ENCODE peak calls at places on chromosomes 13 and 19, in ten cellular contexts. One of them, this sample, is unnamed.

GRCh38 chr13:98486412-98486811 is 90.5 kb downstream of the STK24 start:
- DNase-seq in ELR: no peak
- DNase-seq in mucosa of descending colon: no peak
- DNase-seq in T-helper 1 cell: no peak
- DNase-seq in glutamatergic neuron: no peak
- DNase-seq in stimulated activated CD4-positive, alpha-beta T cell treated with anti-CD3 and anti-CD28 coated beads, Interleukin-15, amount 100 ng/mL, for 1 hour: no peak
- DNase-seq in transverse colon: no peak
- DNase-seq in body of pancreas: no peak
- DNase-seq in activated CD4-positive, alpha-beta T cell treated with anti-CD3 and anti-CD28 coated beads, Interleukin-2, amount 50 U/mL, for 24 hours: no peak
- DNase-seq in H9: no peak
- DNase-seq in this sample: no peak

GRCh38 chr13:27375686-27376326 is 48.6 kb upstream of the GTF3A start:
- DNase-seq in body of pancreas: peak; percentile 87
- DNase-seq in stimulated activated CD4-positive, alpha-beta T cell treated with anti-CD3 and anti-CD28 coated beads, Interleukin-15, amount 100 ng/mL, for 1 hour: peak; percentile 31
- DNase-seq in H9: peak; percentile 80
- DNase-seq in mucosa of descending colon: peak; percentile 84
- DNase-seq in ELR: peak; percentile 73
- DNase-seq in transverse colon: peak; percentile 72
- DNase-seq in activated CD4-positive, alpha-beta T cell treated with anti-CD3 and anti-CD28 coated beads, Interleukin-2, amount 50 U/mL, for 24 hours: no peak
- DNase-seq in glutamatergic neuron: peak; percentile 83
- DNase-seq in T-helper 1 cell: peak; percentile 31
- DNase-seq in this sample: peak; percentile 58

GRCh38 chr13:22187329-22187728 is 516.5 kb downstream of the FGF9 start:
- DNase-seq in activated CD4-positive, alpha-beta T cell treated with anti-CD3 and anti-CD28 coated beads, Interleukin-2, amount 50 U/mL, for 24 hours: no peak
- DNase-seq in body of pancreas: no peak
- DNase-seq in mucosa of descending colon: no peak
- DNase-seq in H9: no peak
- DNase-seq in glutamatergic neuron: no peak
- DNase-seq in T-helper 1 cell: no peak
- DNase-seq in ELR: no peak
- DNase-seq in stimulated activated CD4-positive, alpha-beta T cell treated with anti-CD3 and anti-CD28 coated beads, Interleukin-15, amount 100 ng/mL, for 1 hour: no peak
- DNase-seq in transverse colon: no peak
- DNase-seq in this sample: no peak

GRCh38 chr13:111076156-111077013 is 38.7 kb upstream of the ARHGEF7 start:
- DNase-seq in mucosa of descending colon: no peak
- DNase-seq in stimulated activated CD4-positive, alpha-beta T cell treated with anti-CD3 and anti-CD28 coated beads, Interleukin-15, amount 100 ng/mL, for 1 hour: no peak
- DNase-seq in transverse colon: no peak
- DNase-seq in T-helper 1 cell: no peak
- DNase-seq in H9: no peak
- DNase-seq in activated CD4-positive, alpha-beta T cell treated with anti-CD3 and anti-CD28 coated beads, Interleukin-2, amount 50 U/mL, for 24 hours: no peak
- DNase-seq in ELR: no peak
- DNase-seq in glutamatergic neuron: no peak
- DNase-seq in body of pancreas: no peak
- DNase-seq in this sample: no peak

GRCh38 chr13:102400619-102401125 is 1.2 kb downstream of the FGF14 start:
- DNase-seq in activated CD4-positive, alpha-beta T cell treated with anti-CD3 and anti-CD28 coated beads, Interleukin-2, amount 50 U/mL, for 24 hours: no peak
- DNase-seq in H9: peak; percentile 37
- DNase-seq in body of pancreas: peak; percentile 45
- DNase-seq in mucosa of descending colon: no peak
- DNase-seq in transverse colon: no peak
- DNase-seq in stimulated activated CD4-positive, alpha-beta T cell treated with anti-CD3 and anti-CD28 coated beads, Interleukin-15, amount 100 ng/mL, for 1 hour: no peak
- DNase-seq in glutamatergic neuron: peak; percentile 50
- DNase-seq in ELR: no peak
- DNase-seq in T-helper 1 cell: no peak
- DNase-seq in this sample: no peak

GRCh38 chr13:23871616-23872220 is 17.5 kb downstream of the MIPEP start:
- DNase-seq in stimulated activated CD4-positive, alpha-beta T cell treated with anti-CD3 and anti-CD28 coated beads, Interleukin-15, amount 100 ng/mL, for 1 hour: no peak
- DNase-seq in body of pancreas: no peak
- DNase-seq in activated CD4-positive, alpha-beta T cell treated with anti-CD3 and anti-CD28 coated beads, Interleukin-2, amount 50 U/mL, for 24 hours: no peak
- DNase-seq in T-helper 1 cell: no peak
- DNase-seq in transverse colon: no peak
- DNase-seq in ELR: peak; percentile 66
- DNase-seq in mucosa of descending colon: no peak
- DNase-seq in H9: no peak
- DNase-seq in glutamatergic neuron: no peak
- DNase-seq in this sample: peak; percentile 46

GRCh38 chr19:51687791-51688664 is 5.1 kb upstream of the SPACA6 start:
- DNase-seq in stimulated activated CD4-positive, alpha-beta T cell treated with anti-CD3 and anti-CD28 coated beads, Interleukin-15, amount 100 ng/mL, for 1 hour: no peak
- DNase-seq in activated CD4-positive, alpha-beta T cell treated with anti-CD3 and anti-CD28 coated beads, Interleukin-2, amount 50 U/mL, for 24 hours: no peak
- DNase-seq in transverse colon: peak; percentile 48
- DNase-seq in T-helper 1 cell: no peak
- DNase-seq in H9: peak; percentile 80
- DNase-seq in glutamatergic neuron: peak; percentile 74
- DNase-seq in body of pancreas: peak; percentile 32
- DNase-seq in ELR: peak; percentile 81
- DNase-seq in mucosa of descending colon: peak; percentile 25
- DNase-seq in this sample: peak; percentile 93

GRCh38 chr19:37874784-37875183 is 31.6 kb downstream of the WDR87 start:
- DNase-seq in T-helper 1 cell: no peak
- DNase-seq in glutamatergic neuron: no peak
- DNase-seq in activated CD4-positive, alpha-beta T cell treated with anti-CD3 and anti-CD28 coated beads, Interleukin-2, amount 50 U/mL, for 24 hours: no peak
- DNase-seq in stimulated activated CD4-positive, alpha-beta T cell treated with anti-CD3 and anti-CD28 coated beads, Interleukin-15, amount 100 ng/mL, for 1 hour: no peak
- DNase-seq in H9: no peak
- DNase-seq in mucosa of descending colon: no peak
- DNase-seq in transverse colon: no peak
- DNase-seq in ELR: no peak
- DNase-seq in body of pancreas: no peak
- DNase-seq in this sample: no peak

GRCh38 chr13:29925457-29925856 is 75.0 kb upstream of the UBL3 start:
- DNase-seq in T-helper 1 cell: no peak
- DNase-seq in mucosa of descending colon: peak; percentile 84
- DNase-seq in glutamatergic neuron: no peak
- DNase-seq in transverse colon: peak; percentile 70
- DNase-seq in stimulated activated CD4-positive, alpha-beta T cell treated with anti-CD3 and anti-CD28 coated beads, Interleukin-15, amount 100 ng/mL, for 1 hour: no peak
- DNase-seq in H9: no peak
- DNase-seq in ELR: peak; percentile 55
- DNase-seq in activated CD4-positive, alpha-beta T cell treated with anti-CD3 and anti-CD28 coated beads, Interleukin-2, amount 50 U/mL, for 24 hours: no peak
- DNase-seq in body of pancreas: peak; percentile 94
- DNase-seq in this sample: peak; percentile 79

GRCh38 chr19:4010808-4011110 is 3.2 kb downstream of the PIAS4 start:
- DNase-seq in activated CD4-positive, alpha-beta T cell treated with anti-CD3 and anti-CD28 coated beads, Interleukin-2, amount 50 U/mL, for 24 hours: no peak
- DNase-seq in transverse colon: no peak
- DNase-seq in stimulated activated CD4-positive, alpha-beta T cell treated with anti-CD3 and anti-CD28 coated beads, Interleukin-15, amount 100 ng/mL, for 1 hour: no peak
- DNase-seq in ELR: no peak
- DNase-seq in glutamatergic neuron: no peak
- DNase-seq in mucosa of descending colon: no peak
- DNase-seq in T-helper 1 cell: no peak
- DNase-seq in body of pancreas: no peak
- DNase-seq in H9: no peak
- DNase-seq in this sample: no peak

GRCh38 chr13:44396963-44397580 is 23.4 kb downstream of the SERP2 start:
- DNase-seq in body of pancreas: no peak
- DNase-seq in T-helper 1 cell: no peak
- DNase-seq in activated CD4-positive, alpha-beta T cell treated with anti-CD3 and anti-CD28 coated beads, Interleukin-2, amount 50 U/mL, for 24 hours: no peak
- DNase-seq in transverse colon: no peak
- DNase-seq in glutamatergic neuron: no peak
- DNase-seq in H9: no peak
- DNase-seq in stimulated activated CD4-positive, alpha-beta T cell treated with anti-CD3 and anti-CD28 coated beads, Interleukin-15, amount 100 ng/mL, for 1 hour: no peak
- DNase-seq in ELR: no peak
- DNase-seq in mucosa of descending colon: no peak
- DNase-seq in this sample: peak; percentile 76

GRCh38 chr19:33499248-33499647 is 22.3 kb downstream of the PEPD start:
- DNase-seq in glutamatergic neuron: no peak
- DNase-seq in ELR: no peak
- DNase-seq in body of pancreas: no peak
- DNase-seq in T-helper 1 cell: no peak
- DNase-seq in activated CD4-positive, alpha-beta T cell treated with anti-CD3 and anti-CD28 coated beads, Interleukin-2, amount 50 U/mL, for 24 hours: no peak
- DNase-seq in stimulated activated CD4-positive, alpha-beta T cell treated with anti-CD3 and anti-CD28 coated beads, Interleukin-15, amount 100 ng/mL, for 1 hour: no peak
- DNase-seq in H9: no peak
- DNase-seq in transverse colon: no peak
- DNase-seq in mucosa of descending colon: no peak
- DNase-seq in this sample: no peak

GRCh38 chr13:20715340-20715732 is 11.8 kb downstream of the IL17D start:
- DNase-seq in body of pancreas: no peak
- DNase-seq in ELR: no peak
- DNase-seq in stimulated activated CD4-positive, alpha-beta T cell treated with anti-CD3 and anti-CD28 coated beads, Interleukin-15, amount 100 ng/mL, for 1 hour: no peak
- DNase-seq in H9: no peak
- DNase-seq in T-helper 1 cell: no peak
- DNase-seq in mucosa of descending colon: no peak
- DNase-seq in glutamatergic neuron: no peak
- DNase-seq in transverse colon: no peak
- DNase-seq in activated CD4-positive, alpha-beta T cell treated with anti-CD3 and anti-CD28 coated beads, Interleukin-2, amount 50 U/mL, for 24 hours: no peak
- DNase-seq in this sample: no peak

GRCh38 chr19:44741841-44742352 is 6.6 kb upstream of the BCL3 start:
- DNase-seq in mucosa of descending colon: peak; percentile 98
- DNase-seq in T-helper 1 cell: peak; percentile 33
- DNase-seq in stimulated activated CD4-positive, alpha-beta T cell treated with anti-CD3 and anti-CD28 coated beads, Interleukin-15, amount 100 ng/mL, for 1 hour: no peak
- DNase-seq in glutamatergic neuron: no peak
- DNase-seq in activated CD4-positive, alpha-beta T cell treated with anti-CD3 and anti-CD28 coated beads, Interleukin-2, amount 50 U/mL, for 24 hours: no peak
- DNase-seq in ELR: peak; percentile 99
- DNase-seq in H9: peak; percentile 59
- DNase-seq in transverse colon: peak; percentile 97
- DNase-seq in body of pancreas: peak; percentile 100
- DNase-seq in this sample: peak; percentile 100

GRCh38 chr19:35673121-35673804 is 6.9 kb downstream of the UPK1A start:
- DNase-seq in mucosa of descending colon: peak; percentile 16
- DNase-seq in H9: peak; percentile 83
- DNase-seq in body of pancreas: peak; percentile 31
- DNase-seq in transverse colon: peak; percentile 35
- DNase-seq in stimulated activated CD4-positive, alpha-beta T cell treated with anti-CD3 and anti-CD28 coated beads, Interleukin-15, amount 100 ng/mL, for 1 hour: peak; percentile 21
- DNase-seq in T-helper 1 cell: peak; percentile 74
- DNase-seq in activated CD4-positive, alpha-beta T cell treated with anti-CD3 and anti-CD28 coated beads, Interleukin-2, amount 50 U/mL, for 24 hours: peak; percentile 21
- DNase-seq in glutamatergic neuron: peak; percentile 37
- DNase-seq in ELR: peak; percentile 89
- DNase-seq in this sample: peak; percentile 94

GRCh38 chr19:41945135-41945766 is 13.9 kb downstream of the RABAC1 start:
- DNase-seq in glutamatergic neuron: no peak
- DNase-seq in activated CD4-positive, alpha-beta T cell treated with anti-CD3 and anti-CD28 coated beads, Interleukin-2, amount 50 U/mL, for 24 hours: peak; percentile 55
- DNase-seq in stimulated activated CD4-positive, alpha-beta T cell treated with anti-CD3 and anti-CD28 coated beads, Interleukin-15, amount 100 ng/mL, for 1 hour: peak; percentile 61
- DNase-seq in transverse colon: peak; percentile 83
- DNase-seq in mucosa of descending colon: peak; percentile 72
- DNase-seq in T-helper 1 cell: peak; percentile 73
- DNase-seq in body of pancreas: peak; percentile 27
- DNase-seq in H9: no peak
- DNase-seq in ELR: no peak
- DNase-seq in this sample: no peak

GRCh38 chr19:41705393-41706174 is 2.8 kb upstream of the CEACAM5 start:
- DNase-seq in transverse colon: peak; percentile 55
- DNase-seq in ELR: peak; percentile 23
- DNase-seq in stimulated activated CD4-positive, alpha-beta T cell treated with anti-CD3 and anti-CD28 coated beads, Interleukin-15, amount 100 ng/mL, for 1 hour: no peak
- DNase-seq in H9: peak; percentile 67
- DNase-seq in mucosa of descending colon: peak; percentile 77
- DNase-seq in T-helper 1 cell: no peak
- DNase-seq in activated CD4-positive, alpha-beta T cell treated with anti-CD3 and anti-CD28 coated beads, Interleukin-2, amount 50 U/mL, for 24 hours: no peak
- DNase-seq in body of pancreas: peak; percentile 45
- DNase-seq in glutamatergic neuron: no peak
- DNase-seq in this sample: peak; percentile 16

GRCh38 chr19:16922949-16923348 is 34.1 kb downstream of the F2RL3 start:
- DNase-seq in body of pancreas: no peak
- DNase-seq in activated CD4-positive, alpha-beta T cell treated with anti-CD3 and anti-CD28 coated beads, Interleukin-2, amount 50 U/mL, for 24 hours: no peak
- DNase-seq in glutamatergic neuron: no peak
- DNase-seq in mucosa of descending colon: no peak
- DNase-seq in stimulated activated CD4-positive, alpha-beta T cell treated with anti-CD3 and anti-CD28 coated beads, Interleukin-15, amount 100 ng/mL, for 1 hour: no peak
- DNase-seq in T-helper 1 cell: no peak
- DNase-seq in ELR: no peak
- DNase-seq in transverse colon: no peak
- DNase-seq in H9: no peak
- DNase-seq in this sample: no peak

GRCh38 chr13:49308104-49308875 is 60.6 kb downstream of the CDADC1 start:
- DNase-seq in transverse colon: peak; percentile 69
- DNase-seq in T-helper 1 cell: no peak
- DNase-seq in body of pancreas: peak; percentile 86
- DNase-seq in activated CD4-positive, alpha-beta T cell treated with anti-CD3 and anti-CD28 coated beads, Interleukin-2, amount 50 U/mL, for 24 hours: no peak
- DNase-seq in glutamatergic neuron: no peak
- DNase-seq in H9: no peak
- DNase-seq in ELR: no peak
- DNase-seq in mucosa of descending colon: peak; percentile 47
- DNase-seq in stimulated activated CD4-positive, alpha-beta T cell treated with anti-CD3 and anti-CD28 coated beads, Interleukin-15, amount 100 ng/mL, for 1 hour: no peak
- DNase-seq in this sample: no peak

GRCh38 chr13:20191902-20192469 is 752 bp downstream of the GJB2 start:
- DNase-seq in ELR: peak; percentile 27
- DNase-seq in activated CD4-positive, alpha-beta T cell treated with anti-CD3 and anti-CD28 coated beads, Interleukin-2, amount 50 U/mL, for 24 hours: no peak
- DNase-seq in stimulated activated CD4-positive, alpha-beta T cell treated with anti-CD3 and anti-CD28 coated beads, Interleukin-15, amount 100 ng/mL, for 1 hour: no peak
- DNase-seq in T-helper 1 cell: peak; percentile 14
- DNase-seq in glutamatergic neuron: no peak
- DNase-seq in H9: peak; percentile 47
- DNase-seq in body of pancreas: peak; percentile 48
- DNase-seq in mucosa of descending colon: peak; percentile 70
- DNase-seq in transverse colon: peak; percentile 66
- DNase-seq in this sample: no peak

GRCh38 chr19:16190198-16190597 is 5.0 kb downstream of the FAM32A start:
- DNase-seq in glutamatergic neuron: no peak
- DNase-seq in transverse colon: no peak
- DNase-seq in T-helper 1 cell: no peak
- DNase-seq in stimulated activated CD4-positive, alpha-beta T cell treated with anti-CD3 and anti-CD28 coated beads, Interleukin-15, amount 100 ng/mL, for 1 hour: no peak
- DNase-seq in activated CD4-positive, alpha-beta T cell treated with anti-CD3 and anti-CD28 coated beads, Interleukin-2, amount 50 U/mL, for 24 hours: no peak
- DNase-seq in ELR: no peak
- DNase-seq in body of pancreas: no peak
- DNase-seq in H9: no peak
- DNase-seq in mucosa of descending colon: no peak
- DNase-seq in this sample: no peak

GRCh38 chr19:33376423-33376822 is 2.9 kb downstream of the CEBPG start:
- DNase-seq in activated CD4-positive, alpha-beta T cell treated with anti-CD3 and anti-CD28 coated beads, Interleukin-2, amount 50 U/mL, for 24 hours: no peak
- DNase-seq in stimulated activated CD4-positive, alpha-beta T cell treated with anti-CD3 and anti-CD28 coated beads, Interleukin-15, amount 100 ng/mL, for 1 hour: no peak
- DNase-seq in T-helper 1 cell: no peak
- DNase-seq in ELR: peak; percentile 91
- DNase-seq in H9: no peak
- DNase-seq in mucosa of descending colon: peak; percentile 96
- DNase-seq in body of pancreas: peak; percentile 79
- DNase-seq in glutamatergic neuron: no peak
- DNase-seq in transverse colon: peak; percentile 91
- DNase-seq in this sample: peak; percentile 75

GRCh38 chr19:35868172-35868822 is at the start of gene APLP1:
- DNase-seq in transverse colon: peak; percentile 59
- DNase-seq in mucosa of descending colon: peak; percentile 68
- DNase-seq in body of pancreas: peak; percentile 93
- DNase-seq in ELR: peak; percentile 58
- DNase-seq in stimulated activated CD4-positive, alpha-beta T cell treated with anti-CD3 and anti-CD28 coated beads, Interleukin-15, amount 100 ng/mL, for 1 hour: peak; percentile 66
- DNase-seq in glutamatergic neuron: peak; percentile 89
- DNase-seq in activated CD4-positive, alpha-beta T cell treated with anti-CD3 and anti-CD28 coated beads, Interleukin-2, amount 50 U/mL, for 24 hours: peak; percentile 47
- DNase-seq in T-helper 1 cell: peak; percentile 33
- DNase-seq in H9: peak; percentile 73
- DNase-seq in this sample: peak; percentile 67

GRCh38 chr13:40895715-40896184 is 106.3 kb downstream of the SLC25A15 start:
- DNase-seq in H9: no peak
- DNase-seq in stimulated activated CD4-positive, alpha-beta T cell treated with anti-CD3 and anti-CD28 coated beads, Interleukin-15, amount 100 ng/mL, for 1 hour: no peak
- DNase-seq in T-helper 1 cell: no peak
- DNase-seq in glutamatergic neuron: no peak
- DNase-seq in ELR: no peak
- DNase-seq in activated CD4-positive, alpha-beta T cell treated with anti-CD3 and anti-CD28 coated beads, Interleukin-2, amount 50 U/mL, for 24 hours: no peak
- DNase-seq in transverse colon: peak; percentile 41
- DNase-seq in body of pancreas: peak; percentile 8
- DNase-seq in mucosa of descending colon: peak; percentile 57
- DNase-seq in this sample: no peak

GRCh38 chr19:51807111-51807701 is 12.2 kb downstream of the FPR3 start:
- DNase-seq in ELR: peak; percentile 74
- DNase-seq in body of pancreas: peak; percentile 10
- DNase-seq in T-helper 1 cell: no peak
- DNase-seq in mucosa of descending colon: peak; percentile 25
- DNase-seq in H9: peak; percentile 28
- DNase-seq in transverse colon: peak; percentile 29
- DNase-seq in stimulated activated CD4-positive, alpha-beta T cell treated with anti-CD3 and anti-CD28 coated beads, Interleukin-15, amount 100 ng/mL, for 1 hour: no peak
- DNase-seq in glutamatergic neuron: no peak
- DNase-seq in activated CD4-positive, alpha-beta T cell treated with anti-CD3 and anti-CD28 coated beads, Interleukin-2, amount 50 U/mL, for 24 hours: no peak
- DNase-seq in this sample: peak; percentile 93

GRCh38 chr13:42997381-42997780 is 5.3 kb upstream of the EPSTI1 start:
- DNase-seq in stimulated activated CD4-positive, alpha-beta T cell treated with anti-CD3 and anti-CD28 coated beads, Interleukin-15, amount 100 ng/mL, for 1 hour: no peak
- DNase-seq in H9: no peak
- DNase-seq in transverse colon: no peak
- DNase-seq in body of pancreas: no peak
- DNase-seq in activated CD4-positive, alpha-beta T cell treated with anti-CD3 and anti-CD28 coated beads, Interleukin-2, amount 50 U/mL, for 24 hours: no peak
- DNase-seq in ELR: peak; percentile 41
- DNase-seq in glutamatergic neuron: no peak
- DNase-seq in T-helper 1 cell: peak; percentile 17
- DNase-seq in mucosa of descending colon: no peak
- DNase-seq in this sample: peak; percentile 22

GRCh38 chr19:4584670-4585460 is 25.4 kb upstream of the SEMA6B start:
- DNase-seq in H9: no peak
- DNase-seq in stimulated activated CD4-positive, alpha-beta T cell treated with anti-CD3 and anti-CD28 coated beads, Interleukin-15, amount 100 ng/mL, for 1 hour: no peak
- DNase-seq in body of pancreas: no peak
- DNase-seq in ELR: no peak
- DNase-seq in transverse colon: no peak
- DNase-seq in activated CD4-positive, alpha-beta T cell treated with anti-CD3 and anti-CD28 coated beads, Interleukin-2, amount 50 U/mL, for 24 hours: no peak
- DNase-seq in T-helper 1 cell: no peak
- DNase-seq in mucosa of descending colon: no peak
- DNase-seq in glutamatergic neuron: peak; percentile 90
- DNase-seq in this sample: peak; percentile 47

GRCh38 chr13:67139551-67139950 is 90.6 kb downstream of the PCDH9 start:
- DNase-seq in glutamatergic neuron: no peak
- DNase-seq in stimulated activated CD4-positive, alpha-beta T cell treated with anti-CD3 and anti-CD28 coated beads, Interleukin-15, amount 100 ng/mL, for 1 hour: no peak
- DNase-seq in H9: no peak
- DNase-seq in ELR: no peak
- DNase-seq in body of pancreas: no peak
- DNase-seq in T-helper 1 cell: no peak
- DNase-seq in transverse colon: no peak
- DNase-seq in activated CD4-positive, alpha-beta T cell treated with anti-CD3 and anti-CD28 coated beads, Interleukin-2, amount 50 U/mL, for 24 hours: no peak
- DNase-seq in mucosa of descending colon: no peak
- DNase-seq in this sample: no peak